ENCODE peak calls at places on chromosomes 1 and 21, in four cellular contexts. U is HepG2, D is H1, Z is K562. L is an unnamed sample.

GRCh38 chr1:186681806-186682205 is 1.6 kb upstream of the PTGS2 start:
- DNase-seq in U (no peak), D (no peak), Z (no peak), L (no peak)

GRCh38 chr1:243587823-243588560 is 262.1 kb downstream of the AKT3 start:
- DNase-seq in U (no peak), D (no peak), Z (no peak), L (no peak)

GRCh38 chr21:35428489-35428888 is 379.4 kb upstream of the RUNX1 start:
- DNase-seq in U (no peak), D (no peak), Z (no peak), L (no peak)

GRCh38 chr1:233113009-233113712 is 162.8 kb downstream of the NTPCR start:
- DNase-seq in U (peak; percentile 48), D (peak; percentile 39), Z (peak; percentile 24), L (peak; percentile 94)

GRCh38 chr1:160767417-160768294 is 28.3 kb upstream of the LY9 start:
- DNase-seq in U (no peak), D (no peak), Z (no peak), L (no peak)

GRCh38 chr1:246782120-246782900 is 58.1 kb downstream of the SCCPDH start:
- DNase-seq in U (peak; percentile 55), D (no peak), Z (no peak), L (no peak)

GRCh38 chr1:23796466-23797271 is 3.9 kb downstream of the GALE start:
- DNase-seq in U (no peak), D (no peak), Z (no peak), L (no peak)

GRCh38 chr1:92822907-92823306 is 8.9 kb upstream of the RPL5 start:
- DNase-seq in U (peak; percentile 89), D (no peak), Z (no peak), L (no peak)

GRCh38 chr1:240031414-240031813 is 60.3 kb upstream of the FMN2 start:
- DNase-seq in U (no peak), D (no peak), Z (no peak), L (no peak)

GRCh38 chr1:184682956-184683355 is 71.7 kb downstream of the EDEM3 start:
- DNase-seq in U (no peak), D (no peak), Z (no peak), L (no peak)

GRCh38 chr1:92736395-92736794 is 48.5 kb downstream of the EVI5 start:
- DNase-seq in U (no peak), D (no peak), Z (no peak), L (no peak)

GRCh38 chr1:20540281-20540680 is 12.1 kb upstream of the FAM43B start:
- DNase-seq in U (no peak), D (no peak), Z (no peak), L (no peak)

GRCh38 chr1:97827887-97828286 is 92.9 kb downstream of the DPYD start:
- DNase-seq in U (no peak), D (no peak), Z (no peak), L (no peak)

GRCh38 chr1:31227891-31228290 is 11.8 kb downstream of the NKAIN1 start:
- DNase-seq in U (no peak), D (no peak), Z (no peak), L (no peak)

GRCh38 chr1:17569200-17570139 is 30.0 kb downstream of the ARHGEF10L start:
- DNase-seq in U (peak; percentile 44), D (no peak), Z (peak; percentile 85), L (peak; percentile 58)

GRCh38 chr1:224434447-224435317 is at the start of gene WDR26:
- DNase-seq in U (peak; percentile 89), D (no peak), Z (peak; percentile 85), L (peak; percentile 58)

GRCh38 chr1:160834945-160835565 is 27.6 kb downstream of the CD244 start:
- DNase-seq in U (peak; percentile 22), D (no peak), Z (peak; percentile 42), L (peak; percentile 22)

GRCh38 chr1:35706846-35707245 is 11.8 kb downstream of the C1orf216 start:
- DNase-seq in U (no peak), D (no peak), Z (no peak), L (no peak)

GRCh38 chr1:184970691-184971161 is 3.6 kb downstream of the NIBAN1 start:
- DNase-seq in U (no peak), D (no peak), Z (no peak), L (no peak)

GRCh38 chr1:230167419-230167852 is 100.4 kb downstream of the GALNT2 start:
- DNase-seq in U (peak; percentile 49), D (peak; percentile 23), Z (peak; percentile 80), L (peak; percentile 59)

GRCh38 chr1:48228156-48228555 is 5.6 kb downstream of the SLC5A9 start:
- DNase-seq in U (peak; percentile 17), D (peak; percentile 39), Z (no peak), L (no peak)

GRCh38 chr1:8815582-8816285 is 1.7 kb downstream of the RERE start:
- DNase-seq in U (no peak), D (no peak), Z (no peak), L (no peak)

GRCh38 chr1:56535362-56535761 is 44.0 kb downstream of the PLPP3 start:
- DNase-seq in U (no peak), D (peak; percentile 46), Z (no peak), L (no peak)

GRCh38 chr1:211133393-211133840 is 531 bp downstream of the KCNH1 start:
- DNase-seq in U (no peak), D (no peak), Z (no peak), L (no peak)

GRCh38 chr1:150575518-150576366 is 3.7 kb downstream of the MCL1 start:
- DNase-seq in U (no peak), D (no peak), Z (peak; percentile 8), L (no peak)

GRCh38 chr1:153677718-153678518 is 570 bp upstream of the NPR1 start:
- DNase-seq in U (no peak), D (no peak), Z (peak; percentile 54), L (peak; percentile 22)

GRCh38 chr1:237751090-237751489 is 139.6 kb downstream of the ZP4 start:
- DNase-seq in U (no peak), D (no peak), Z (no peak), L (no peak)

GRCh38 chr1:237740831-237741230 is 149.9 kb downstream of the ZP4 start:
- DNase-seq in U (no peak), D (no peak), Z (no peak), L (no peak)

GRCh38 chr1:237748192-237748591 is 142.5 kb downstream of the ZP4 start:
- DNase-seq in U (no peak), D (no peak), Z (no peak), L (no peak)

GRCh38 chr1:237749122-237749521 is 141.6 kb downstream of the ZP4 start:
- DNase-seq in U (no peak), D (no peak), Z (no peak), L (no peak)

GRCh38 chr1:237745545-237745944 is 145.2 kb downstream of the ZP4 start:
- DNase-seq in U (no peak), D (no peak), Z (no peak), L (no peak)
- TF ChIP-seq FOSL1 in U (no peak), D (no peak), Z (no peak), L (no peak)

GRCh38 chr1:227357229-227358078 is 39.2 kb upstream of the CDC42BPA start:
- DNase-seq in U (peak; percentile 52), D (peak; percentile 51), Z (peak; percentile 89), L (peak; percentile 68)
- TF ChIP-seq POLR2AphosphoS5 in U (no peak), D (no peak), Z (peak; percentile 73), L (peak; percentile 58)

GRCh38 chr21:38646213-38646837 is 148.0 kb upstream of the ERG start:
- DNase-seq in U (no peak), D (no peak), Z (no peak), L (no peak)
- TF ChIP-seq FOSL1 in U (no peak), D (no peak), Z (no peak), L (no peak)

GRCh38 chr1:235878082-235878781 is 11.5 kb upstream of the LYST start:
- DNase-seq in U (no peak), D (no peak), Z (no peak), L (no peak)
- TF ChIP-seq POLR2AphosphoS5 in U (no peak), D (no peak), Z (no peak), L (no peak)

GRCh38 chr1:9833632-9834031 is 9.9 kb upstream of the CLSTN1 start:
- DNase-seq in U (no peak), D (no peak), Z (no peak), L (no peak)
- TF ChIP-seq FOSL1 in U (no peak), D (no peak), Z (no peak), L (no peak)

GRCh38 chr1:156291226-156292061 is 4.0 kb downstream of the GLMP start:
- DNase-seq in U (peak; percentile 94), D (peak; percentile 75), Z (peak; percentile 72), L (no peak)
- TF ChIP-seq POLR2AphosphoS5 in U (peak; percentile 92), D (peak; percentile 29), Z (no peak), L (no peak)

L was measured in HCT116.